ENCODE peak calls at places on chromosome 6, in five cellular contexts. One of them, this sample, is unnamed.

GRCh38 chr6:6920984-6921313 is 186.8 kb upstream of the RREB1 start:
- DNase-seq in ELR: no peak
- DNase-seq in omental fat pad: no peak
- DNase-seq in effector CD8-positive, alpha-beta T cell: no peak
- DNase-seq in AG10803: no peak
- DNase-seq in this sample: no peak

GRCh38 chr6:108174371-108175175 is 8.8 kb downstream of the NR2E1 start:
- DNase-seq in AG10803: peak
- DNase-seq in effector CD8-positive, alpha-beta T cell: no peak
- DNase-seq in omental fat pad: no peak
- DNase-seq in ELR: no peak
- DNase-seq in this sample: no peak

GRCh38 chr6:135274561-135275293 is 93.6 kb downstream of the MYB start:
- DNase-seq in AG10803: no peak
- DNase-seq in effector CD8-positive, alpha-beta T cell: no peak
- DNase-seq in omental fat pad: no peak
- DNase-seq in ELR: no peak
- DNase-seq in this sample: no peak

GRCh38 chr6:63565727-63566625 is 6.3 kb upstream of the LOC128125822 start:
- DNase-seq in ELR: no peak
- DNase-seq in omental fat pad: no peak
- DNase-seq in AG10803: no peak
- DNase-seq in effector CD8-positive, alpha-beta T cell: no peak
- DNase-seq in this sample: no peak

GRCh38 chr6:134436281-134436815 is 118.4 kb upstream of the SGK1 start:
- DNase-seq in ELR: peak
- DNase-seq in omental fat pad: peak
- DNase-seq in effector CD8-positive, alpha-beta T cell: no peak
- DNase-seq in AG10803: peak
- DNase-seq in this sample: peak

GRCh38 chr6:16793828-16794412 is 32.7 kb upstream of the ATXN1 start:
- DNase-seq in AG10803: no peak
- DNase-seq in ELR: no peak
- DNase-seq in effector CD8-positive, alpha-beta T cell: no peak
- DNase-seq in omental fat pad: no peak
- DNase-seq in this sample: no peak

GRCh38 chr6:118813795-118814194 is 80.2 kb upstream of the ASF1A start:
- DNase-seq in effector CD8-positive, alpha-beta T cell: no peak
- DNase-seq in omental fat pad: no peak
- DNase-seq in ELR: peak
- DNase-seq in AG10803: peak
- DNase-seq in this sample: no peak

GRCh38 chr6:17169291-17169690 is 67.4 kb downstream of the STMND1 start:
- DNase-seq in effector CD8-positive, alpha-beta T cell: no peak
- DNase-seq in omental fat pad: no peak
- DNase-seq in AG10803: peak
- DNase-seq in ELR: peak
- DNase-seq in this sample: no peak

GRCh38 chr6:133671376-133671775 is 217.5 kb upstream of the TCF21 start:
- DNase-seq in AG10803: peak
- DNase-seq in omental fat pad: no peak
- DNase-seq in effector CD8-positive, alpha-beta T cell: no peak
- DNase-seq in ELR: no peak
- DNase-seq in this sample: no peak

GRCh38 chr6:130681028-130681427 is 146.2 kb upstream of the SMLR1 start:
- DNase-seq in ELR: peak
- DNase-seq in omental fat pad: no peak
- DNase-seq in effector CD8-positive, alpha-beta T cell: no peak
- DNase-seq in AG10803: peak
- DNase-seq in this sample: no peak

GRCh38 chr6:73409395-73409794 is 14.8 kb downstream of the DDX43 start:
- DNase-seq in ELR: peak
- DNase-seq in AG10803: no peak
- DNase-seq in effector CD8-positive, alpha-beta T cell: no peak
- DNase-seq in omental fat pad: no peak
- DNase-seq in this sample: no peak

GRCh38 chr6:119566546-119567263 is 217.1 kb upstream of the MAN1A1 start:
- DNase-seq in effector CD8-positive, alpha-beta T cell: no peak
- DNase-seq in omental fat pad: no peak
- DNase-seq in ELR: no peak
- DNase-seq in AG10803: no peak
- DNase-seq in this sample: no peak

GRCh38 chr6:33761922-33762629 is 15.4 kb upstream of the IP6K3 start:
- DNase-seq in AG10803: peak
- DNase-seq in omental fat pad: no peak
- DNase-seq in ELR: peak
- DNase-seq in effector CD8-positive, alpha-beta T cell: no peak
- DNase-seq in this sample: no peak

GRCh38 chr6:82277686-82278085 is 30.1 kb upstream of the IBTK start:
- DNase-seq in ELR: no peak
- DNase-seq in AG10803: no peak
- DNase-seq in effector CD8-positive, alpha-beta T cell: no peak
- DNase-seq in omental fat pad: no peak
- DNase-seq in this sample: no peak

GRCh38 chr6:31203345-31203979 is 33.0 kb upstream of the POU5F1 start:
- DNase-seq in ELR: peak
- DNase-seq in effector CD8-positive, alpha-beta T cell: peak
- DNase-seq in omental fat pad: no peak
- DNase-seq in AG10803: no peak
- DNase-seq in this sample: no peak

GRCh38 chr6:154302111-154302752 is 54.4 kb downstream of the IPCEF1 start:
- DNase-seq in effector CD8-positive, alpha-beta T cell: no peak
- DNase-seq in AG10803: peak
- DNase-seq in ELR: peak
- DNase-seq in omental fat pad: no peak
- DNase-seq in this sample: no peak

GRCh38 chr6:57177545-57178225 is 5.6 kb downstream of the BAG2 start:
- DNase-seq in omental fat pad: no peak
- DNase-seq in effector CD8-positive, alpha-beta T cell: no peak
- DNase-seq in AG10803: peak
- DNase-seq in ELR: no peak
- DNase-seq in this sample: peak

GRCh38 chr6:9563996-9564395 is 850.9 kb downstream of the TFAP2A start:
- DNase-seq in AG10803: peak
- DNase-seq in omental fat pad: no peak
- DNase-seq in effector CD8-positive, alpha-beta T cell: no peak
- DNase-seq in ELR: peak
- DNase-seq in this sample: no peak

GRCh38 chr6:169961772-169962561 is 210.5 kb downstream of the ERMARD start:
- DNase-seq in ELR: no peak
- DNase-seq in effector CD8-positive, alpha-beta T cell: no peak
- DNase-seq in omental fat pad: no peak
- DNase-seq in AG10803: no peak
- DNase-seq in this sample: peak

GRCh38 chr6:131615275-131615674 is 12.8 kb downstream of the MED23 start:
- DNase-seq in ELR: no peak
- DNase-seq in omental fat pad: no peak
- DNase-seq in effector CD8-positive, alpha-beta T cell: no peak
- DNase-seq in AG10803: no peak
- DNase-seq in this sample: no peak

GRCh38 chr6:47162793-47163192 is 120.7 kb upstream of the ADGRF1 start:
- DNase-seq in omental fat pad: no peak
- DNase-seq in effector CD8-positive, alpha-beta T cell: no peak
- DNase-seq in AG10803: no peak
- DNase-seq in ELR: no peak
- DNase-seq in this sample: no peak

GRCh38 chr6:112311950-112312547 is 35.1 kb upstream of the RFPL4B start:
- DNase-seq in effector CD8-positive, alpha-beta T cell: no peak
- DNase-seq in AG10803: peak
- DNase-seq in omental fat pad: no peak
- DNase-seq in ELR: peak
- DNase-seq in this sample: no peak

GRCh38 chr6:30463651-30464618 is 25.4 kb upstream of the HLA-E start:
- DNase-seq in AG10803: peak
- DNase-seq in ELR: peak
- DNase-seq in omental fat pad: no peak
- DNase-seq in effector CD8-positive, alpha-beta T cell: peak
- DNase-seq in this sample: no peak

GRCh38 chr6:130890531-130890950 is 63.3 kb downstream of the SMLR1 start:
- DNase-seq in ELR: peak
- DNase-seq in effector CD8-positive, alpha-beta T cell: no peak
- DNase-seq in omental fat pad: no peak
- DNase-seq in AG10803: peak
- DNase-seq in this sample: no peak

GRCh38 chr6:75633045-75633444 is 31.4 kb downstream of the SENP6 start:
- DNase-seq in omental fat pad: no peak
- DNase-seq in effector CD8-positive, alpha-beta T cell: no peak
- DNase-seq in ELR: no peak
- DNase-seq in AG10803: no peak
- DNase-seq in this sample: no peak

GRCh38 chr6:65922049-65922448 is 215.0 kb upstream of the EYS start:
- DNase-seq in omental fat pad: no peak
- DNase-seq in effector CD8-positive, alpha-beta T cell: no peak
- DNase-seq in AG10803: no peak
- DNase-seq in ELR: no peak
- DNase-seq in this sample: no peak

GRCh38 chr6:44593539-44593944 is 206.0 kb downstream of the CDC5L start:
- DNase-seq in omental fat pad: peak
- DNase-seq in ELR: peak
- DNase-seq in AG10803: peak
- DNase-seq in effector CD8-positive, alpha-beta T cell: peak
- DNase-seq in this sample: no peak

GRCh38 chr6:6588064-6588923 is at the start of gene LY86:
- DNase-seq in effector CD8-positive, alpha-beta T cell: no peak
- DNase-seq in ELR: no peak
- DNase-seq in AG10803: peak
- DNase-seq in omental fat pad: no peak
- DNase-seq in this sample: no peak

GRCh38 chr6:156866181-156866862 is 89.1 kb downstream of the ARID1B start:
- DNase-seq in effector CD8-positive, alpha-beta T cell: no peak
- DNase-seq in omental fat pad: no peak
- DNase-seq in AG10803: no peak
- DNase-seq in ELR: peak
- DNase-seq in this sample: no peak

GRCh38 chr6:52877786-52878185 is 31.7 kb downstream of the GSTA3 start:
- DNase-seq in omental fat pad: no peak
- DNase-seq in effector CD8-positive, alpha-beta T cell: no peak
- DNase-seq in ELR: no peak
- DNase-seq in AG10803: peak
- DNase-seq in this sample: no peak

GRCh38 chr6:31952890-31953289 is 5.9 kb downstream of the NELFE start:
- DNase-seq in omental fat pad: no peak
- DNase-seq in AG10803: no peak
- DNase-seq in ELR: no peak
- DNase-seq in effector CD8-positive, alpha-beta T cell: no peak
- DNase-seq in this sample: no peak

GRCh38 chr6:119129148-119129967 is 50.9 kb upstream of the FAM184A start:
- DNase-seq in effector CD8-positive, alpha-beta T cell: no peak
- DNase-seq in omental fat pad: no peak
- DNase-seq in AG10803: peak
- DNase-seq in ELR: peak
- DNase-seq in this sample: no peak